ENCODE peak calls at places on chromosomes 6 and 20, in six cellular contexts. One of them, this sample, is unnamed.

GRCh38 chr6:66418906-66419305 is 711.9 kb upstream of the EYS start:
- DNase-seq in AG09319: no peak
- DNase-seq in activated CD4-positive, alpha-beta T cell treated with anti-CD3 and anti-CD28 coated beads, Interleukin-2, amount 10 ng/mL, durations not matched to agents 24 days and 14 days: no peak
- DNase-seq in fibroblast of mammary gland: no peak
- DNase-seq in kidney tubule cell: no peak
- DNase-seq in NCI-H2081: no peak
- DNase-seq in this sample: no peak

GRCh38 chr6:155782320-155782730 is 326.7 kb upstream of the NOX3 start:
- DNase-seq in AG09319: peak
- DNase-seq in activated CD4-positive, alpha-beta T cell treated with anti-CD3 and anti-CD28 coated beads, Interleukin-2, amount 10 ng/mL, durations not matched to agents 24 days and 14 days: no peak
- DNase-seq in fibroblast of mammary gland: peak
- DNase-seq in kidney tubule cell: peak
- DNase-seq in NCI-H2081: no peak
- DNase-seq in this sample: no peak

GRCh38 chr6:157610451-157610999 is 212.5 kb upstream of the SNX9 start:
- DNase-seq in AG09319: no peak
- DNase-seq in activated CD4-positive, alpha-beta T cell treated with anti-CD3 and anti-CD28 coated beads, Interleukin-2, amount 10 ng/mL, durations not matched to agents 24 days and 14 days: no peak
- DNase-seq in fibroblast of mammary gland: no peak
- DNase-seq in kidney tubule cell: no peak
- DNase-seq in NCI-H2081: no peak
- DNase-seq in this sample: no peak

GRCh38 chr6:113936093-113936934 is 34.6 kb downstream of the HDAC2 start:
- DNase-seq in AG09319: peak
- DNase-seq in activated CD4-positive, alpha-beta T cell treated with anti-CD3 and anti-CD28 coated beads, Interleukin-2, amount 10 ng/mL, durations not matched to agents 24 days and 14 days: peak
- DNase-seq in fibroblast of mammary gland: peak
- DNase-seq in kidney tubule cell: peak
- DNase-seq in NCI-H2081: peak
- DNase-seq in this sample: peak

GRCh38 chr20:46406986-46407670 is 713 bp upstream of the ELMO2 start:
- DNase-seq in AG09319: no peak
- DNase-seq in activated CD4-positive, alpha-beta T cell treated with anti-CD3 and anti-CD28 coated beads, Interleukin-2, amount 10 ng/mL, durations not matched to agents 24 days and 14 days: no peak
- DNase-seq in fibroblast of mammary gland: no peak
- DNase-seq in kidney tubule cell: peak
- DNase-seq in NCI-H2081: peak
- DNase-seq in this sample: peak

GRCh38 chr20:47336013-47336754 is 20.3 kb downstream of the ZMYND8 start:
- DNase-seq in AG09319: no peak
- DNase-seq in activated CD4-positive, alpha-beta T cell treated with anti-CD3 and anti-CD28 coated beads, Interleukin-2, amount 10 ng/mL, durations not matched to agents 24 days and 14 days: no peak
- DNase-seq in fibroblast of mammary gland: peak
- DNase-seq in kidney tubule cell: no peak
- DNase-seq in NCI-H2081: no peak
- DNase-seq in this sample: peak

GRCh38 chr6:143958839-143959399 is 49.1 kb downstream of the PLAGL1 start:
- DNase-seq in AG09319: no peak
- DNase-seq in activated CD4-positive, alpha-beta T cell treated with anti-CD3 and anti-CD28 coated beads, Interleukin-2, amount 10 ng/mL, durations not matched to agents 24 days and 14 days: no peak
- DNase-seq in fibroblast of mammary gland: no peak
- DNase-seq in kidney tubule cell: no peak
- DNase-seq in NCI-H2081: no peak
- DNase-seq in this sample: no peak

GRCh38 chr6:43809417-43810305 is 39.6 kb downstream of the VEGFA start:
- DNase-seq in AG09319: no peak
- DNase-seq in activated CD4-positive, alpha-beta T cell treated with anti-CD3 and anti-CD28 coated beads, Interleukin-2, amount 10 ng/mL, durations not matched to agents 24 days and 14 days: no peak
- DNase-seq in fibroblast of mammary gland: peak
- DNase-seq in kidney tubule cell: peak
- DNase-seq in NCI-H2081: peak
- DNase-seq in this sample: no peak

GRCh38 chr6:88587158-88587537 is 376.3 kb downstream of the RNGTT start:
- DNase-seq in AG09319: no peak
- DNase-seq in activated CD4-positive, alpha-beta T cell treated with anti-CD3 and anti-CD28 coated beads, Interleukin-2, amount 10 ng/mL, durations not matched to agents 24 days and 14 days: no peak
- DNase-seq in fibroblast of mammary gland: no peak
- DNase-seq in kidney tubule cell: no peak
- DNase-seq in NCI-H2081: no peak
- DNase-seq in this sample: no peak

GRCh38 chr6:141562181-141562800 is 570.4 kb upstream of the GJE1 start:
- DNase-seq in AG09319: no peak
- DNase-seq in activated CD4-positive, alpha-beta T cell treated with anti-CD3 and anti-CD28 coated beads, Interleukin-2, amount 10 ng/mL, durations not matched to agents 24 days and 14 days: peak
- DNase-seq in fibroblast of mammary gland: no peak
- DNase-seq in kidney tubule cell: peak
- DNase-seq in NCI-H2081: peak
- DNase-seq in this sample: no peak

GRCh38 chr20:51354769-51355319 is 187.7 kb downstream of the NFATC2 start:
- DNase-seq in AG09319: no peak
- DNase-seq in activated CD4-positive, alpha-beta T cell treated with anti-CD3 and anti-CD28 coated beads, Interleukin-2, amount 10 ng/mL, durations not matched to agents 24 days and 14 days: no peak
- DNase-seq in fibroblast of mammary gland: peak
- DNase-seq in kidney tubule cell: peak
- DNase-seq in NCI-H2081: no peak
- DNase-seq in this sample: no peak

GRCh38 chr6:136920858-136921520 is 1.1 kb upstream of the SLC35D3 start:
- DNase-seq in AG09319: no peak
- DNase-seq in activated CD4-positive, alpha-beta T cell treated with anti-CD3 and anti-CD28 coated beads, Interleukin-2, amount 10 ng/mL, durations not matched to agents 24 days and 14 days: peak
- DNase-seq in fibroblast of mammary gland: peak
- DNase-seq in kidney tubule cell: peak
- DNase-seq in NCI-H2081: peak
- DNase-seq in this sample: no peak

GRCh38 chr6:75283907-75284284 is 696 bp downstream of the TMEM30A start:
- DNase-seq in AG09319: no peak
- DNase-seq in activated CD4-positive, alpha-beta T cell treated with anti-CD3 and anti-CD28 coated beads, Interleukin-2, amount 10 ng/mL, durations not matched to agents 24 days and 14 days: no peak
- DNase-seq in fibroblast of mammary gland: no peak
- DNase-seq in kidney tubule cell: no peak
- DNase-seq in NCI-H2081: no peak
- DNase-seq in this sample: no peak

GRCh38 chr6:33957391-33958207 is 153.8 kb upstream of the MLN start:
- DNase-seq in AG09319: no peak
- DNase-seq in activated CD4-positive, alpha-beta T cell treated with anti-CD3 and anti-CD28 coated beads, Interleukin-2, amount 10 ng/mL, durations not matched to agents 24 days and 14 days: no peak
- DNase-seq in fibroblast of mammary gland: no peak
- DNase-seq in kidney tubule cell: no peak
- DNase-seq in NCI-H2081: no peak
- DNase-seq in this sample: no peak

GRCh38 chr20:50460115-50460607 is 50.0 kb upstream of the PTPN1 start:
- DNase-seq in AG09319: no peak
- DNase-seq in activated CD4-positive, alpha-beta T cell treated with anti-CD3 and anti-CD28 coated beads, Interleukin-2, amount 10 ng/mL, durations not matched to agents 24 days and 14 days: no peak
- DNase-seq in fibroblast of mammary gland: no peak
- DNase-seq in kidney tubule cell: no peak
- DNase-seq in NCI-H2081: no peak
- DNase-seq in this sample: no peak

GRCh38 chr6:152184573-152185157 is 377.2 kb downstream of the ESR1 start:
- DNase-seq in AG09319: no peak
- DNase-seq in activated CD4-positive, alpha-beta T cell treated with anti-CD3 and anti-CD28 coated beads, Interleukin-2, amount 10 ng/mL, durations not matched to agents 24 days and 14 days: peak
- DNase-seq in fibroblast of mammary gland: no peak
- DNase-seq in kidney tubule cell: no peak
- DNase-seq in NCI-H2081: no peak
- DNase-seq in this sample: no peak

GRCh38 chr6:3813150-3813780 is 35.9 kb upstream of the FAM50B start:
- DNase-seq in AG09319: no peak
- DNase-seq in activated CD4-positive, alpha-beta T cell treated with anti-CD3 and anti-CD28 coated beads, Interleukin-2, amount 10 ng/mL, durations not matched to agents 24 days and 14 days: no peak
- DNase-seq in fibroblast of mammary gland: no peak
- DNase-seq in kidney tubule cell: peak
- DNase-seq in NCI-H2081: peak
- DNase-seq in this sample: no peak

GRCh38 chr6:2596222-2596621 is 154.5 kb downstream of the MYLK4 start:
- DNase-seq in AG09319: no peak
- DNase-seq in activated CD4-positive, alpha-beta T cell treated with anti-CD3 and anti-CD28 coated beads, Interleukin-2, amount 10 ng/mL, durations not matched to agents 24 days and 14 days: no peak
- DNase-seq in fibroblast of mammary gland: no peak
- DNase-seq in kidney tubule cell: no peak
- DNase-seq in NCI-H2081: no peak
- DNase-seq in this sample: no peak

GRCh38 chr20:2449386-2449785 is 21.2 kb downstream of the SNRPB start:
- DNase-seq in AG09319: no peak
- DNase-seq in activated CD4-positive, alpha-beta T cell treated with anti-CD3 and anti-CD28 coated beads, Interleukin-2, amount 10 ng/mL, durations not matched to agents 24 days and 14 days: no peak
- DNase-seq in fibroblast of mammary gland: no peak
- DNase-seq in kidney tubule cell: no peak
- DNase-seq in NCI-H2081: no peak
- DNase-seq in this sample: no peak

GRCh38 chr20:32534661-32535240 is 50.4 kb downstream of the NOL4L start:
- DNase-seq in AG09319: no peak
- DNase-seq in activated CD4-positive, alpha-beta T cell treated with anti-CD3 and anti-CD28 coated beads, Interleukin-2, amount 10 ng/mL, durations not matched to agents 24 days and 14 days: peak
- DNase-seq in fibroblast of mammary gland: no peak
- DNase-seq in kidney tubule cell: no peak
- DNase-seq in NCI-H2081: no peak
- DNase-seq in this sample: no peak

GRCh38 chr6:10976571-10976970 is 67.5 kb downstream of the ELOVL2 start:
- DNase-seq in AG09319: no peak
- DNase-seq in activated CD4-positive, alpha-beta T cell treated with anti-CD3 and anti-CD28 coated beads, Interleukin-2, amount 10 ng/mL, durations not matched to agents 24 days and 14 days: peak
- DNase-seq in fibroblast of mammary gland: peak
- DNase-seq in kidney tubule cell: no peak
- DNase-seq in NCI-H2081: no peak
- DNase-seq in this sample: no peak

GRCh38 chr6:89297695-89298351 is 17.3 kb downstream of the GABRR2 start:
- DNase-seq in AG09319: peak
- DNase-seq in activated CD4-positive, alpha-beta T cell treated with anti-CD3 and anti-CD28 coated beads, Interleukin-2, amount 10 ng/mL, durations not matched to agents 24 days and 14 days: peak
- DNase-seq in fibroblast of mammary gland: peak
- DNase-seq in kidney tubule cell: peak
- DNase-seq in NCI-H2081: no peak
- DNase-seq in this sample: no peak

GRCh38 chr6:113630738-113631535 is 226.2 kb upstream of the MARCKS start:
- DNase-seq in AG09319: no peak
- DNase-seq in activated CD4-positive, alpha-beta T cell treated with anti-CD3 and anti-CD28 coated beads, Interleukin-2, amount 10 ng/mL, durations not matched to agents 24 days and 14 days: peak
- DNase-seq in fibroblast of mammary gland: peak
- DNase-seq in kidney tubule cell: peak
- DNase-seq in NCI-H2081: no peak
- DNase-seq in this sample: no peak

GRCh38 chr20:18978311-18978710 is 164.7 kb downstream of the SCP2D1 start:
- DNase-seq in AG09319: no peak
- DNase-seq in activated CD4-positive, alpha-beta T cell treated with anti-CD3 and anti-CD28 coated beads, Interleukin-2, amount 10 ng/mL, durations not matched to agents 24 days and 14 days: no peak
- DNase-seq in fibroblast of mammary gland: no peak
- DNase-seq in kidney tubule cell: no peak
- DNase-seq in NCI-H2081: no peak
- DNase-seq in this sample: no peak

GRCh38 chr6:56510984-56511531 is 131.6 kb downstream of the DST start:
- DNase-seq in AG09319: no peak
- DNase-seq in activated CD4-positive, alpha-beta T cell treated with anti-CD3 and anti-CD28 coated beads, Interleukin-2, amount 10 ng/mL, durations not matched to agents 24 days and 14 days: no peak
- DNase-seq in fibroblast of mammary gland: no peak
- DNase-seq in kidney tubule cell: no peak
- DNase-seq in NCI-H2081: peak
- DNase-seq in this sample: no peak

GRCh38 chr20:44176833-44177533 is 10.0 kb downstream of the JPH2 start:
- DNase-seq in AG09319: no peak
- DNase-seq in activated CD4-positive, alpha-beta T cell treated with anti-CD3 and anti-CD28 coated beads, Interleukin-2, amount 10 ng/mL, durations not matched to agents 24 days and 14 days: no peak
- DNase-seq in fibroblast of mammary gland: no peak
- DNase-seq in kidney tubule cell: peak
- DNase-seq in NCI-H2081: no peak
- DNase-seq in this sample: no peak

GRCh38 chr6:46440133-46440532 is 51.1 kb downstream of the RCAN2 start:
- DNase-seq in AG09319: no peak
- DNase-seq in activated CD4-positive, alpha-beta T cell treated with anti-CD3 and anti-CD28 coated beads, Interleukin-2, amount 10 ng/mL, durations not matched to agents 24 days and 14 days: no peak
- DNase-seq in fibroblast of mammary gland: peak
- DNase-seq in kidney tubule cell: no peak
- DNase-seq in NCI-H2081: no peak
- DNase-seq in this sample: no peak

GRCh38 chr6:64714073-64714472 is 993.0 kb downstream of the EYS start:
- DNase-seq in AG09319: no peak
- DNase-seq in activated CD4-positive, alpha-beta T cell treated with anti-CD3 and anti-CD28 coated beads, Interleukin-2, amount 10 ng/mL, durations not matched to agents 24 days and 14 days: no peak
- DNase-seq in fibroblast of mammary gland: no peak
- DNase-seq in kidney tubule cell: no peak
- DNase-seq in NCI-H2081: no peak
- DNase-seq in this sample: no peak

This sample was measured in hippocampal formation.